ENCODE peak calls at places on chromosomes 16 and 17, in six cellular contexts. U, X, D, P, O and W are unnamed samples.

GRCh38 chr16:49672753-49673152 is 183.2 kb downstream of the ZNF423 start:
- DNase-seq in D (no peak), U (no peak), P (no peak), O (no peak), X (no peak), W (no peak)

GRCh38 chr16:54931757-54932660 is 1.3 kb downstream of the IRX5 start:
- DNase-seq in X (no peak), P (no peak), U (peak), O (no peak), D (no peak), W (peak)

GRCh38 chr16:30666681-30667080 is 8.4 kb downstream of the FBRS start:
- DNase-seq in D (no peak), P (no peak), X (no peak), U (no peak), O (no peak), W (no peak)

GRCh38 chr16:56910654-56911539 is 21.0 kb upstream of the HERPUD1 start:
- DNase-seq in O (no peak), U (no peak), X (no peak), D (no peak), P (no peak), W (no peak)

GRCh38 chr17:66625321-66625767 is 209.6 kb upstream of the CACNG5 start:
- DNase-seq in O (peak), U (no peak), X (no peak), P (no peak), D (no peak), W (no peak)

GRCh38 chr17:1999557-2000251 is 25.4 kb downstream of the RTN4RL1 start:
- DNase-seq in D (no peak), U (no peak), O (peak), X (no peak), P (no peak), W (no peak)

GRCh38 chr17:10777131-10777805 is 26.6 kb downstream of the TMEM238L start:
- DNase-seq in X (no peak), D (no peak), U (no peak), O (no peak), P (no peak), W (no peak)

GRCh38 chr16:74709477-74709877 is 8.8 kb upstream of the MLKL start:
- DNase-seq in P (peak), X (peak), O (peak), U (peak), D (no peak), W (no peak)

GRCh38 chr17:51508048-51508447 is 247.7 kb downstream of the UTP18 start:
- DNase-seq in U (no peak), P (no peak), O (no peak), X (no peak), D (no peak), W (no peak)

GRCh38 chr17:42363231-42363630 is 25.0 kb downstream of the STAT3 start:
- DNase-seq in D (no peak), P (no peak), X (no peak), U (no peak), O (no peak), W (no peak)

GRCh38 chr16:76661691-76662090 is 384.5 kb downstream of the CNTNAP4 start:
- DNase-seq in O (no peak), X (no peak), D (no peak), U (no peak), P (no peak), W (no peak)

GRCh38 chr17:79038545-79039135 is 14.7 kb downstream of the C1QTNF1 start:
- DNase-seq in D (no peak), O (no peak), P (no peak), U (no peak), X (no peak), W (peak)

GRCh38 chr16:54080524-54081008 is 206.0 kb downstream of the IRX3 start:
- DNase-seq in P (no peak), D (no peak), X (no peak), U (no peak), O (peak), W (no peak)

GRCh38 chr16:30472328-30472942 is at the start of gene ITGAL:
- DNase-seq in O (no peak), P (peak), X (no peak), D (peak), U (no peak), W (peak)

GRCh38 chr16:75929056-75929455 is 202.8 kb upstream of the CPHXL start:
- DNase-seq in D (no peak), P (no peak), U (no peak), X (no peak), O (no peak), W (no peak)

GRCh38 chr17:3813171-3813570 is 12.2 kb upstream of the ITGAE start:
- DNase-seq in X (no peak), U (no peak), P (no peak), D (no peak), O (no peak), W (no peak)

GRCh38 chr17:78269893-78270490 is 38.6 kb downstream of the TMEM235 start:
- DNase-seq in O (no peak), U (peak), D (no peak), X (no peak), P (no peak), W (no peak)

GRCh38 chr16:24978370-24978914 is 36.7 kb downstream of the ARHGAP17 start:
- DNase-seq in X (no peak), P (no peak), O (no peak), U (no peak), D (peak), W (no peak)

DNA sequence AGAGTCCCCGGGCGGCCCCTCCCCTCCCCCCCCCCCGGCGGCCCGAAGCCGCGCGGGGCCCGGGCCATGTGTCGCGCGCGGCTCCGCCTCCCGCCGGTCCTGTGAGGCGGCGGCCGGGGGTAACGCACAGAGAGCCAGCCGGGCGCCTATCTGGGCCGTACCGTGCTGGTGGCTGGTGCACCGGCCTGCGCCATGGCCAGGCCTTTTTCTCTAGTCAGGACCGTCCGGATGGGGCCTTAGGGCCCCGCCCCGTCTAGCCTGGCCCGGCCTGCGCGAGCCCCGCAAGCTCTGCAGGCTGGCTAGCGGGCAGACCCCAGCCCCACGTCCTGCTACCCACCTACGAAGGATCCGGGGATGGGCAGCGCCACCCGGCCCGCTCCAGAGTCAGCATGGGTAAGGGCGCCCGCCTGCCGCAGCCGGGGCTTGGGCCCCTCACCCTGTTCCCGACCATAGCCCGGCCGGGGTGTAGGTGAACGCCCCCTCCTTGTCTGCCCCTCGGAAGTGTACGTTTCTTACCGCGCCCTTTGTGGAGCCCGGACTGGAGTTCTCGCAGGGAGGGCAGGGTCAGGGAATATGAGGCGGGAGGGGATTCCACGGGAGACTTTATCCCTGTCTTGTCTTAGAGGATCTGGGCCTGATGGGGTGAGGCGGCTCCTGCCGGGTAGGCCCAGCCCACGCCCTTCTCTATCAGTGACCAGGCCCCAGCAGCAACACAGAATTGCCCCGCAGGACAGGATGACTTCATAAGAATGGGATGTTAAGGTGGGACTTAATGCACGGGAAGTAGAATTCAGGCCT is at the start of gene CENPT:
- DNase-seq in O (peak), P (peak), D (no peak), X (peak), U (peak), W (no peak)
- TF ChIP-seq POLR2A in O (no peak), P (no peak), D (peak), X (peak), U (peak), W (peak)

GRCh38 chr16:89845417-89845816 is 17.1 kb downstream of the SPIRE2 start:
- DNase-seq in D (no peak), U (no peak), X (no peak), P (no peak), O (no peak), W (peak)

GRCh38 chr16:89844739-89845339 is 16.6 kb downstream of the SPIRE2 start:
- DNase-seq in O (no peak), X (no peak), U (no peak), D (no peak), P (no peak), W (no peak)

GRCh38 chr16:89842471-89843408 is 14.5 kb downstream of the SPIRE2 start:
- DNase-seq in U (no peak), X (no peak), P (no peak), D (no peak), O (peak), W (no peak)

GRCh38 chr16:89843409-89844350 is 15.4 kb downstream of the SPIRE2 start:
- DNase-seq in D (no peak), U (no peak), X (no peak), O (no peak), P (no peak), W (no peak)

DNA sequence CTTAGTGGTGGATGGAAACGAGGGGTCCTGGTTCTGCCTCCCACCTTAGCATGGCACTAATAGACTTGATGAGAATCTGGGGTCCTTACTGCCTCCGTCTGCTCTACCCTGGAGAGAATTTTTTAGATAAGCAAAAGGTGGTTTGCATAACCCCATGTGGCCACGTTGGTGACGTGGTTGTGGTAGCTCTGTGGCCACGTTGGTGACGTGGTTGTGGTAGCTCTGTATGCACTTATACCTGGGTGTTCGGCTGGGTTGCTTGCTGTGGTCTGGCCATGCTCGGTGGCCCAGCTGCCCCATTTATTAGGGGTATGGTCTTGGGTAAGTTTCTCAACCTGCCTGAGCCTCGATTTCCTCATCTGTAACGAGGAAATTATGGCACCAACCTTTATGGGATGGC is 13.0 kb downstream of the SPIRE2 start:
- DNase-seq in P (no peak), D (no peak), X (no peak), U (no peak), O (no peak), W (no peak)
- TF ChIP-seq TAF1 in P (no peak), D (no peak), X (no peak), U (no peak), O (no peak), W (no peak)

DNA sequence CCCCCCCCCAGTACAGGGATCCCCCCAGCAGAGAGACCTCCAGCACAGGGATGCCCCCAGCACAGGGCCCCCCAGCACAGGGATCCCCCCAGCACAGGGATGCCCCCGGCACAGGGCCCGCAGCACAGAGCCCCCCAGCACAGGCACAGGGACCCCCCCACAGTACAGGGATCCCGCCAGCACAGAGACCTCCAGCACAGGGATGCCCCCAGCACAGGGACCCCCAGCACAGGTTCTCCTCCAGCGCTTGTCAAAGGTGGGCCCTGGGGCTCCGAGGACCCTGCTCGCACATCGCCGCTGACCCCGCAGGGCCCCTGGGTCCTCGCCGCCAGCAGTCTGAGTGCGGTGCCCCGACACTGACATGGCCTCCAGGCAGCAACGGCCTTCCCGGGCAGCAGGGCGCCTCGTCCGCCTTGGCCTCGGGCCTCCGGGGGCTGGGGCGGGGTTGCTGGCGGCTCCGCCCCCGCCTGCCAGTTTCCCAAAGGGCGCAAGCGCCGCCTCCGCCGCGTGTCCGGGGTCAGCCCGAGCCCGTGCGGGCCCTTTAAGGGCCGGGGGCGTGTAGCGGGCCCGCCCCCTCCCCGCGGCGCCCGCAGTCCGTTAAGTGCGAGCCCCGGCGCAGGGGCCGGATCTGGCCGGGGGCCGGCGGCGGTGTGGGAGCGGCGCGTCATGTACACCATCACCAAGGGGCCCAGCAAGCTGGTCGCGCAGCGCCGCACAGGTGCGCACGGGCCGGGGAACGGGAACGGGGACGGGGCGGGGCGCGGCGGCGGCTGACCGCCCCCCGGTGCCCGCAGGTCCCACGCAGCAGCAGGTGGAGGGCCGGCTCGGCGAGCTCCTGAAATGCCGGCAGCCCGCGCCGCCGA is at the start of gene MCRIP2:
- DNase-seq in D (peak), O (peak), U (peak), X (peak), P (peak), W (peak)
- TF ChIP-seq POLR2A in D (peak), O (peak), U (no peak), X (peak), P (peak), W (peak)

GRCh38 chr16:88773812-88774291 is 11.2 kb downstream of the PIEZO1 start:
- DNase-seq in U (no peak), D (no peak), O (no peak), P (no peak), X (peak), W (no peak)
- TF ChIP-seq TAF1 in U (no peak), D (no peak), O (no peak), P (no peak), X (peak), W (no peak)